ENCODE peak calls at places on chromosomes 3 and 15, in four cellular contexts. A is body of pancreas, M is neural progenitor cell, C is tibial nerve. K is an unnamed sample.
A peak's percentile ranks its signal among the peaks of the same experiment; 100 is the strongest.

GRCh38 chr3:119524931-119525662 is 26.8 kb downstream of the TIMMDC1 start:
- DNase-seq in C (no peak), M (no peak), A (no peak), K (peak; percentile 15)

GRCh38 chr3:97835761-97836160 is 13.9 kb downstream of the CRYBG3 start:
- DNase-seq in C (no peak), A (no peak), M (no peak), K (no peak)

GRCh38 chr3:128753715-128754114 is 27.7 kb downstream of the RAB7A start:
- DNase-seq in C (no peak), M (no peak), A (no peak), K (no peak)

GRCh38 chr3:154730221-154730620 is 300.2 kb upstream of the GPR149 start:
- DNase-seq in M (no peak), C (no peak), A (no peak), K (no peak)

GRCh38 chr3:178546079-178546478 is 9.8 kb downstream of the KCNMB2 start:
- DNase-seq in A (no peak), C (no peak), M (no peak), K (no peak)

GRCh38 chr3:188021041-188021440 is 132.9 kb upstream of the LPP start:
- DNase-seq in C (no peak), M (no peak), A (no peak), K (no peak)

GRCh38 chr15:80984856-80985255 is 4.8 kb downstream of the MESD start:
- DNase-seq in A (no peak), C (no peak), M (no peak), K (peak; percentile 41)

GRCh38 chr3:52128118-52128683 is 26.0 kb downstream of the POC1A start:
- DNase-seq in A (no peak), C (no peak), M (no peak), K (no peak)

GRCh38 chr3:125440559-125440955 is 65.4 kb upstream of the ZNF148 start:
- DNase-seq in C (no peak), M (no peak), A (peak; percentile 78), K (no peak)

GRCh38 chr15:36632196-36632595 is 52.8 kb downstream of the CDIN1 start:
- DNase-seq in C (no peak), A (no peak), M (no peak), K (no peak)

GRCh38 chr3:66195347-66195783 is 25.4 kb upstream of the SLC25A26 start:
- DNase-seq in M (peak; percentile 89), C (no peak), A (peak; percentile 57), K (no peak)

GRCh38 chr3:111517801-111518200 is 24.2 kb upstream of the CD96 start:
- DNase-seq in A (no peak), C (no peak), M (no peak), K (peak; percentile 78)

GRCh38 chr15:93587046-93587445 is 498.0 kb upstream of the RGMA start:
- DNase-seq in A (no peak), M (no peak), C (no peak), K (no peak)

GRCh38 chr3:1830851-1831250 is 267.8 kb upstream of the CNTN4 start:
- DNase-seq in M (no peak), A (no peak), C (no peak), K (no peak)

GRCh38 chr3:111210003-111210699 is 138.5 kb downstream of the NECTIN3 start:
- DNase-seq in C (no peak), M (no peak), A (no peak), K (no peak)

GRCh38 chr3:38472342-38472741 is 18.7 kb downstream of the ACVR2B start:
- DNase-seq in M (no peak), C (no peak), A (no peak), K (no peak)

GRCh38 chr15:89469331-89470107 is 26.9 kb downstream of the RHCG start:
- DNase-seq in M (peak; percentile 49), A (no peak), C (no peak), K (no peak)

GRCh38 chr3:189570916-189571315 is 60.3 kb upstream of the TP63 start:
- DNase-seq in M (no peak), A (no peak), C (no peak), K (no peak)

GRCh38 chr3:117892431-117892841 is 1142.2 kb downstream of the IGSF11 start:
- DNase-seq in A (no peak), C (no peak), M (no peak), K (no peak)

GRCh38 chr3:135753506-135753905 is 212.0 kb upstream of the PPP2R3A start:
- DNase-seq in M (no peak), C (no peak), A (no peak), K (no peak)

GRCh38 chr3:63578858-63579257 is 73.6 kb upstream of the SNTN start:
- DNase-seq in C (no peak), M (no peak), A (no peak), K (no peak)

GRCh38 chr3:193788189-193788946 is 195.4 kb downstream of the OPA1 start:
- DNase-seq in A (peak; percentile 75), C (no peak), M (peak; percentile 90), K (peak; percentile 73)

DNA sequence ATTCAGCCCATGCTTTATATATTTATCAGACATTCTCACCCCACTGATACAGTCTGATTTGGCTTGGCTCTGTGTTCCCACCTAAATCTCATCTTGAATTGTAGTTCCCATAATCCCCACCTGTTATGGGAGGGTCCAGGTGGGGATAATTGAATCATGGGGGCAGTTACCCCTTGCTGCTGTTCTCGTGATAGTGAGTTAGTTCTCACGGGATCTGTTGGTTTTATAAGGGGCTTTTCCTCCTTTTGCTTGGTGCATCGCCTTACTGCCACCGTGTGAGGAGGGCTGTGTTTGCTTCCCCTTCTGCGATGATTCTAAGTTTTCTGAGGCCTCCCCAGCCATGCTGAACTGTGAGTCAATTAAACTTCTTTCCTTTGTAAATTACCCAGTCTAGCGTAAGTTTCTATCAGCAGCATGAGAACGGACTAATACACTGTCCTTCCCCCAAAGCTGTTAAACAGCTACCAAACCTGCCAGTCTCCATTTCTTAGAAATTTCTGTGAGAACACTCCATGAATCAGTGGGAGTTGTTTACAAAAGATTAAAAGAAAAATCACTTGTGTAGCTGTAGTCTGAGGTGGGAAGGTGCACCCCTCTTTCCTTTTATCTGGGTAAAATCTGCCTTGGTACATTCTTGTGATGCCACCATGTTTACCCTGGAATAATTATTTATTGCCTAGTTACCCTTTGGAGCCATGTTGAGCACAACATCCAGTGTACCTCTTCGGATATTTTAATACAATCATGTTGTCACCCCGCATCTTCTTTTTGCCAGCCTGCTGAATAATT is 160.5 kb downstream of the THSD4 start:
- DNase-seq in C (no peak), A (no peak), M (no peak), K (no peak)
- H3K4me3 ChIP-seq in C (no peak overlapping the region), A (no peak overlapping the region), M (no peak overlapping the region), K (no peak overlapping the region)

DNA sequence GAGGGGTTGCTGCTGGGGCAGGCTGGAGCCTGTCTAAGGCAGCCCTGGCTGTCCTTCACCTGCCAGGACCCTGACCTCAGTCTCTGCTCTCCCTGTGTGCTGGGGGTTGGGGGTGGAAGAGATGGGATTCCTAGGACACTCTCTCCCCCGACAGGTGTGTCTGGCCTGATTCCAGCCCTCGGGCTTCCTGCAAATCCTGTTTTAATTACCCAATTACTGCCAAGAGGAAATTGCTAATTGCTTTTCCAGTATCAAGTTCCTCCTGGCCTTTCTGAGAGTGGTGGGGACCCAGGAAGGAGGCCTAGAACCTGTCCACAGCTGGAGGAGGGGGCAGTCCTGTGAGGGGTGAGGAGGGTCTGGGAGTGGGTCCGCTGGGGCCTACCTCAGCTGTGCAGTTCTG is 15.8 kb downstream of the PLXNA1 start:
- DNase-seq in M (no peak), C (no peak), A (no peak), K (no peak)
- H3K4me1 ChIP-seq in M (peaks cover 11% of the 10 kb centered on the region), C (peaks cover 63% of the 10 kb centered on the region), A (peaks cover 24% of the 10 kb centered on the region), K (no peaks in the 10 kb centered on the region)

GRCh38 chr3:27722957-27723802 is 1.1 kb upstream of the EOMES start:
- DNase-seq in M (peak; percentile 59), C (no peak), A (no peak), K (no peak)
- H3K4me3 ChIP-seq in M (peak overlapping the region; percentile 66), C (peak overlapping the region; percentile 23), A (no peak overlapping the region), K (no peak overlapping the region)

GRCh38 chr3:58216496-58217197 is 5.9 kb upstream of the DNASE1L3 start:
- DNase-seq in M (peak; percentile 66), C (no peak), A (no peak), K (peak; percentile 20)
- H3K4me1 ChIP-seq in M (peaks cover 3% of the 10 kb centered on the region), C (no peaks in the 10 kb centered on the region), A (peaks cover 9% of the 10 kb centered on the region), K (peaks cover 4% of the 10 kb centered on the region)

K was measured in HAP-1.